ENCODE peak calls at places on chromosomes 13 and 19, in five cellular contexts. V is right cardiac atrium; U is T-helper 17 cell; J is pancreas; T is stimulated activated naive B cell treated with anti-CD40 and anti-IgM and Interleukin-4, amounts not matched to agents 10 μg/mL and 1 μg/mL and 100 μg/mL, for 72 hours. D is an unnamed sample.

GRCh38 chr13:75691183-75691582 is 55.1 kb downstream of the LMO7 start:
- ATAC-seq in U (no peak), J (peak; percentile 60), T (no peak), V (no peak), D (no peak)

GRCh38 chr13:75689686-75690085 is 53.6 kb downstream of the LMO7 start:
- ATAC-seq in T (no peak), V (no peak), J (no peak), U (no peak), D (no peak)

GRCh38 chr19:49779731-49780578 is 13.2 kb downstream of the AP2A1 start:
- ATAC-seq in V (no peak), U (no peak), J (peak; percentile 29), T (peak; percentile 92), D (no peak)

GRCh38 chr19:4800591-4801081 is 9.1 kb downstream of the FEM1A start:
- ATAC-seq in T (no peak), U (no peak), V (peak; percentile 55), J (peak; percentile 63), D (no peak)

GRCh38 chr19:18291019-18291524 is 9.7 kb upstream of the JUND start:
- ATAC-seq in T (peak; percentile 8), U (no peak), V (no peak), J (no peak), D (no peak)

GRCh38 chr13:33509642-33510229 is 224.2 kb upstream of the STARD13 start:
- ATAC-seq in U (no peak), J (peak; percentile 87), T (no peak), V (peak; percentile 97), D (peak; percentile 91)

GRCh38 chr19:8702350-8702749 is 3.8 kb upstream of the ACTL9 start:
- ATAC-seq in V (no peak), J (no peak), T (no peak), U (peak; percentile 87), D (no peak)

GRCh38 chr13:105774739-105775460 is 760.6 kb downstream of the EFNB2 start:
- ATAC-seq in J (peak; percentile 72), T (no peak), U (no peak), V (no peak), D (no peak)

GRCh38 chr19:43372462-43372861 is 19.0 kb downstream of the CD177 start:
- ATAC-seq in V (no peak), J (no peak), U (no peak), T (no peak), D (no peak)